ENCODE peak calls at places on chromosomes 2 and 18, in six cellular contexts. X is neuronal stem cell, C is HAP-1, E is ascending aorta, H is prostate gland, Z is left lung. K is an unnamed sample. For H3K9me3 and H3K27me3, the result is how much of the 10 kb centered on the place peaks cover.

GRCh38 chr18:46718501-46719341 is 38.1 kb downstream of the ST8SIA5 start:
- DNase-seq in X (no peak), E (no peak), C (no peak), H (no peak), Z (no peak), K (no peak)

GRCh38 chr2:84782717-84783442 is 98.0 kb downstream of the TRABD2A start:
- DNase-seq in X (no peak), Z (no peak), H (no peak), E (no peak), C (no peak), K (peak)

GRCh38 chr2:101655941-101656422 is 41.5 kb upstream of the MAP4K4 start:
- DNase-seq in Z (no peak), X (no peak), H (no peak), C (no peak), E (peak), K (no peak)

GRCh38 chr2:185970148-185970852 is 231.7 kb downstream of the FSIP2 start:
- DNase-seq in X (no peak), H (no peak), E (no peak), C (no peak), Z (no peak), K (no peak)

GRCh38 chr2:85768713-85769112 is 14.9 kb downstream of the ATOH8 start:
- DNase-seq in E (no peak), C (no peak), H (peak), X (no peak), Z (no peak), K (no peak)

GRCh38 chr18:3395466-3395865 is 54.5 kb upstream of the TGIF1 start:
- DNase-seq in X (no peak), Z (no peak), C (no peak), E (no peak), H (peak), K (no peak)

GRCh38 chr2:134861173-134861572 is 22.8 kb downstream of the ACMSD start:
- DNase-seq in E (no peak), Z (no peak), X (no peak), C (no peak), H (no peak), K (no peak)

GRCh38 chr2:110827518-110827917 is 95.1 kb downstream of the ACOXL start:
- DNase-seq in Z (no peak), X (no peak), H (no peak), E (no peak), C (no peak), K (no peak)

GRCh38 chr2:234950730-234951385 is 959 bp upstream of the SH3BP4 start:
- DNase-seq in Z (no peak), C (no peak), X (no peak), E (peak), H (peak), K (no peak)

GRCh38 chr2:73418343-73418742 is 32.7 kb downstream of the ALMS1 start:
- DNase-seq in C (no peak), H (peak), E (peak), Z (peak), X (no peak), K (no peak)
- H3K4me3 ChIP-seq in C (no peak), H (no peak), E (peak), Z (no peak), X (no peak), K (no peak)

GRCh38 chr2:167386694-167387093 is 498.4 kb downstream of the XIRP2 start:
- DNase-seq in X (no peak), H (no peak), E (no peak), C (no peak), Z (no peak), K (no peak)

GRCh38 chr2:167383610-167384194 is 495.4 kb downstream of the XIRP2 start:
- DNase-seq in E (no peak), H (no peak), C (no peak), X (no peak), Z (no peak), K (no peak)

DNA sequence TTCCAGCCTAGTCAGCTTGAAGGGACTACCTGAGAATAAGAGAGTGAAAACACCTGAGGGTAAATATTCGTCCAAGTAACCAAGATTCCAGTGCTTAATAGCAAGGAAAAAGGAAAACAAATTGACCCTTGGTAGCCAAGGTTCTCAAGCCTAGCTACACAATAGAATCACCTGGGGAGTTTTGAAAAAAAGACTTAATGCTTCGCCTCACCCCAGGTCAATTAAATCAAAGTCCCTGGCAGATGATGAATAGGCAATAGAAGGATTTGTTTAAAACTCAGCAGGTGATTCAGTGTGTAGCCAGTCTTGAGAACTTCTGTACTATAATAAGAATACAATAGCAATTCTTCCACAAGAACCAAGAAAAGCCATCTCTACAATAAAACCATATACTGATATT is 500.2 kb downstream of the XIRP2 start:
- DNase-seq in H (no peak), X (peak), C (no peak), Z (no peak), E (no peak), K (no peak)
- H3K9me3 ChIP-seq in H (under half), X (under half), C (under half), Z (under half), E (under half), K (under half)

GRCh38 chr2:173075781-173076556 is at the start of gene MAP3K20:
- DNase-seq in E (peak), H (peak), C (peak), Z (peak), X (peak), K (peak)
- H3K27me3 ChIP-seq in E (under half), H (under half), C (under half), Z (under half), X (under half), K (under half)

DNA sequence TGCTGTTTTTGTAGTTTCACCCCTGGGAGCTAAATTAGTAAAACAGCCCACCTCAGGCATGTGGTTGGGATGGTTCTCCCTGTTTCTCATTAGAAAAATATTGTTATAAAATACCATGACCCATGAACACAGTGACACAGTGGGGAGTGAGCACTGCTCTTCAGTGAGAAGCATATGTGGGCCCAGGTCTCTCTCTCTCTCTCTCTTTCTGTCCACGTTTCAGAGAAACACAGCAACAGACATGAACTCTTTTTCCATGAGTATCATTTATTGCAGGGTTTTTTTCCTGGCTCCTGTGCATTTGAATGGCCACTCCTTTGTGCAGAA is 41.3 kb downstream of the CYRIA start:
- DNase-seq in X (no peak), C (no peak), H (no peak), Z (no peak), E (no peak), K (no peak)
- H3K4me3 ChIP-seq in X (no peak), C (no peak), H (no peak), Z (no peak), E (no peak), K (no peak)

DNA sequence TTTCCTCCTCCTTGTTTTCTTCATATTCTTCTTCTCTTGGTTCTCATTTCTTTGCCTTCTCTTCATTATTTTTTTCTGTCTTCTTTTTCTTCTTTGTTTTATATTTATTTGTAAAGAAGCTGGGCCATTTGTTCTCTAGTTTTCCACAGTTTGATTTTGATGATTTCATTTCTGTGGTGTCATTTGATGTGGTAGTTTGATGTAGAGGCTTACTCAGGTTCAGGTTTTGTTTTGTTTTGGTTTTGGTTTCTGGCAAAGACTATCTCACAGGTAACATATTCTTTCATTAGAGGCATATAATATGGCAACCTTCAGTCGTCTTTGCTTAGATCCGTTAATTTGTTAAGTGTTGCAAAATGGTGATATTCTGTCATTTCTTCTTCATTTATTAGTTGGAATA is 75.3 kb downstream of the BABAM2 start:
- DNase-seq in H (no peak), X (no peak), E (no peak), Z (no peak), C (no peak), K (no peak)
- H3K9me3 ChIP-seq in H (under half), X (under half), E (under half), Z (under half), C (under half), K (under half)

DNA sequence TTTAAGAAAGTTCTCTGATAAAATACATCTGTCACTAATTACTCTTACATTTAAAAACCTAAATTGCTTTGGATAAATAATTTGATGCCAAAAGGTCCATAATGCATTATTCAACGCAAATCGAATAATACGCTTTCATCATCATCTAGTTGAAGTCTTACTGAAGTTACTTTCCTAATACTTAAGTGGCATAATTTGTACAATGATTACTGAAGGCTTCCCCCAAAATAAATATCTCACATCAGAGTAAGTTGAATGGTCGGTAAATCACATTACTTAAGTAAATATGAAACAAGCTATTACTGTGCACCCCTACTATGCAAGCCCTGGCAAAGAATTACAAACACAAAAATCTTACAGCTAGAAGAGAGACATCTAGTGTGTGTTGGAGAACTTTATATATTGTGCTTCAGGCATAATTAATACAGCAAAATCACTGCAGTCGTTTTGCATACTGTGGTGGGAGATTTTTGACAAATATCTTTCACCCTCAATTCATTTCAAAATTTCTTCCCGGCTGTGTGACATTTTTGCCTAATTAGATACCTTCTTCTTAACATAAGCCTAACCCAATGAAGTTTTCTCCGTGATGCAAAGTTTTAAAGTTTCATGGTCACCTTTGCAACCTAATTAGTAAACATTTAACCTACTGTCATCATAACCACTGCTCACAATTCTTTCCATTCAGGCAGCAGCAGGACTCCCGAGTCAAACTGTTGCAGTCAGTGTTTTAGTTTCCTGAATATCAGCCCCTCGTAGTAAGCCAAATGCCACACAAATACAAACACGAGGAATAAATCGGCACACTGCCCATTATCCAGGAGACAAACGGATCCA is 106.0 kb upstream of the KCTD1 start:
- DNase-seq in Z (no peak), X (no peak), C (no peak), E (no peak), H (peak), K (no peak)
- H3K27me3 ChIP-seq in Z (half or more), X (under half), C (under half), E (under half), H (under half), K (under half)

DNA sequence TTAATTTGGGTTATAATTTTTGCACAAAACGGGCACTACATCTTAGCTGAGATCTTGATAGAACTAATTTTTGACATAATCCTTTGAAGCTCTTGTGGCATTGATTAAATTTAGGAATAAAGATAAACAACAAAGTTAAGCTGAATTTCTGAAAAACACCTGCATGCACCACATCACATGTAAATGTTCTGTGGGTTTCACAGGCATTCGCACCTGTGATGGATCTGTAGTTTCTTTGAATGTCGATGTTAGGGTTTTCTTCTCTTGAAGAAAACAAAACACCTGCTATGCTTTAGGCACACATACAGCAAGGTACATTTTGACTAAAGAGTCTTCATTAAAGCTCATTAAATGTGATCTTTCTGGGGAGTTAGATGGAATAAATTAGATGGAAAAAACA is 60.3 kb downstream of the RPIA start:
- DNase-seq in H (no peak), Z (no peak), E (no peak), X (no peak), C (no peak), K (no peak)
- H3K4me3 ChIP-seq in H (no peak), Z (no peak), E (no peak), X (no peak), C (no peak), K (no peak)